ENCODE peak calls at places on chromosomes 7 and 10, in four cellular contexts. U is IMR-90, K is trophoblast cell, E is H1. D is an unnamed sample.

GRCh38 chr7:27182861-27183681 is 2.0 kb downstream of the HOXA11 start:
- DNase-seq in U (no peak), E (no peak), K (no peak), D (no peak)

GRCh38 chr7:1725199-1725701 is 55.2 kb downstream of the ELFN1 start:
- DNase-seq in E (no peak), U (no peak), K (no peak), D (no peak)

GRCh38 chr7:6536262-6536770 is 14.9 kb downstream of the GRID2IP start:
- DNase-seq in E (no peak), K (no peak), U (no peak), D (no peak)

GRCh38 chr10:132566892-132567291 is 29.3 kb downstream of the INPP5A start:
- DNase-seq in K (no peak), E (no peak), U (no peak), D (no peak)

GRCh38 chr7:2016021-2016631 is 216.6 kb downstream of the MAD1L1 start:
- DNase-seq in E (no peak), K (no peak), U (no peak), D (no peak)

GRCh38 chr7:117323877-117324699 is 1.2 kb upstream of the WNT2 start:
- DNase-seq in K (no peak), U (peak; percentile 70), E (no peak), D (peak; percentile 35)

GRCh38 chr7:81457858-81458522 is 311.9 kb downstream of the HGF start:
- DNase-seq in U (peak; percentile 56), E (no peak), K (no peak), D (no peak)

GRCh38 chr7:159093351-159093971 is 51.2 kb downstream of the VIPR2 start:
- DNase-seq in K (no peak), E (no peak), U (no peak), D (no peak)

GRCh38 chr7:39824801-39825200 is 125.3 kb upstream of the CDK13 start:
- DNase-seq in E (no peak), U (no peak), K (no peak), D (no peak)

DNA sequence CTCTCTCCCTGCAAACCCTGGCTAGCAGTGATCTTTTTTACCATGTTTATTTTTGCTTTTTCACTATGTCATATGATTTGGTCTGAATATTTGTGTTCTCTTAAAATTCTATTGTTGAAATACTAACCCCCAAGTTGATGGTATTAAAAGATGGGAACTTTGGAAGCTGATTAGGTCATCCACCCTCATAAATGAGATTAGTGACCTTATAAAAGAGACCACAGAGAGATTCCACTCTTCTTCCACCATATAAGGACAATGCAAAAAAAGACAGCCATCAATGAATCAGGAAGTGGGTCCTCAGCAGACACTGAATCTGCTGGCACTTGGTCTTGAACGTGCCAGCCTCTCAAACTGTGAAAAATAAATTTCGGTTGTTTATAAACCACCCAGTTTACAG is 112.8 kb upstream of the KCND2 start:
- DNase-seq in U (no peak), K (no peak), E (no peak), D (no peak)
- H3K4me3 ChIP-seq in U (no peak overlapping the region), K (no peak overlapping the region), E (no peak overlapping the region), D (no peak overlapping the region)

DNA sequence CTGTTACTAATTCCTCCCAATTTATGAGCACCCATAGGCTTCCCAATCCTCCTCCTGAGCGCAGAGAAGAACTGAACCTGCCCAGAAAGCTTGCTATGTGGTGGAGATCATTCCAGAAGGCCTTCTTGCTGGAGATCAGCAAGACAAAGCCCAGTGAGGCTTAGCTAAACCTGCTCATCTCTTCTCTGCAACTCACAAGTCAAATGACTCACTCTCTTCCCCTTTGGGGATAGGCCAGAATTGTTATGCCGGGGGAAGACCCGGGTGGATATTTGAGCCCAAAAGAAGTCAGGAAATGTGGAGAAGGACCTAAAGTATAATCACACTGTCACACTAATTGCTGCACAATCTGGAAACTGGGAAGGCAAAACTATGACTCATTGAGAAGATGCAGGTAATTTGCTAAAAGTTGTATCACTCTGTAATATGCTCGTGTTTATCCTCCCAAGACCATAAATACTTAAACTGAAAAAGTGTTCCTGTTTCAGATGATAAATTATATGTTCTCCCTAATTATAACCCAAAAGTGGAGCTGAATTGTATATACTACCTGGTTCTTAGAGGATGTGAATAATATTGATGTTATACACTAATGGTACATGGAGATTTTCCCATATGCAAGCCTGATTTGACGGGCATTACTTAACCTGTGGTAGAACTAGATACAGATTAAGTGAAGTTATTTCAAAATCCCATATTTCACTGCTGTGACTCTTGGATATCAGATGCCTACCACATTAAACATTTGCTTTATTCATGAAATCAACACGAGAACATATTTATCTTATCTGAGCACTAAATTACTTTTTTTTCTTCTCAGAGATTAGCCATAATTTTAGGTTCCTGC is 6.4 kb downstream of the NEBL start:
- DNase-seq in E (no peak), U (no peak), K (peak; percentile 28), D (no peak)
- H2BK5ac ChIP-seq in E (no peak overlapping the region), U (no peak overlapping the region), K (no peak overlapping the region), D (no peak overlapping the region)

DNA sequence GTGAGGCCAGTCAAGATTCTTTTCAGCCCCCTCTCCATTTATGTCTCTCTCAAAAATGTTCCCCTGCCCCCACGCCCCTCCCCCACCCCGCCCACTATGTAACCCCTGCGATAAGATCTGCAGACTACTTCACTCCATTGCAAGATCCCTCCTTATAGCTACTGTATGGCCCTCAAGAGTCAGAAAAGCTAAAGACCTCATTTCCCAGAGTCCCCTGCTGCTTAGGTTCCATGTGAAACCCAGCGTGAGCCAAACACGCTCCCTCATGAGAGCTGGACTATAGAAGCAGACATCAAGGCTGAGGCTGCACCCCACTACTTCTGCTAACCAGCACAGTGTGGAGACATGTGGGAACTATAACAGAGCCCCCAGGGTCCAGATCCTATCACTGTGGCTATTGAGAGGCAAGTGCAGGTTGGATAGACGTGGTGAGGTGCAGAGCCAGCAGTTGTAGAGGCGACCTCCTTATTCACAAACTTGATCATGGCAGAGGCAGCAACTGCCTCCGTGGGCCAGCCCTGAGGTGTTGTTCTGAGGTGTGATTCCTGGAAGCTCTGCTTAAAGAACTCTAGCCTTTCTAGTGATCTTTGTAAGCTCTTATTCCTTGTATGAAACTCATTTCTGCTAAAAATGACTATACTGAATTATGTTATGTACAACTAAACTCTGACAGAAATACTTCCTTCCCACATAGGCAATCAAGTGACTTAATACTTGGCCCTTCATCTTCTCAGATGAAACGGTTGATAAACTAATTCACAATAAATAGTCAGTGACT is 117.0 kb upstream of the ARID5B start:
- DNase-seq in E (no peak), U (no peak), K (no peak), D (no peak)
- H3K4ac ChIP-seq in E (no peak overlapping the region), U (peak overlapping the region; percentile 49), K (no peak overlapping the region), D (no peak overlapping the region)

DNA sequence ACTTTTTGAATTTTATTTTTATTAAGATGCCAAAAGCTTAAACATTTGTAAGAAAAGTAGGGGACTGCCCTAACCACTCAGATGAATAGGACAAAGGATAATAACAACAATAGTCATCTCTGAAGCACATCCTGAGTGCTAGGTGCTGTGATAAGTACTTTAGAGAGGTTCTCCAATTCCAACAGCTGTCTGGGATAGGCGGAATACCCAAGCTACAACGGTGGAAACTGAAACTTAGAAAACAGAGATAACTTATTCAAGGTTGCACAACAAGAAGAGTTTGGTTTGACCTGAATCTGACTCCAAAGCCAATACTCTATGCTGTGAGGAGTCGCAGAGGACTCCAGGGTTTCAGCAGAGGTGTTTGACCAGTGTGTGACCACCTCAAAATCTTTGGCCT is 2.0 kb downstream of the RTKN2 start:
- DNase-seq in K (no peak), E (no peak), U (no peak), D (no peak)
- H3K4me3 ChIP-seq in K (no peak overlapping the region), E (no peak overlapping the region), U (no peak overlapping the region), D (peak overlapping the region; percentile 94)

GRCh38 chr10:67033878-67034277 is 108.0 kb downstream of the LRRTM3 start:
- DNase-seq in K (no peak), E (no peak), U (no peak), D (no peak)

DNA sequence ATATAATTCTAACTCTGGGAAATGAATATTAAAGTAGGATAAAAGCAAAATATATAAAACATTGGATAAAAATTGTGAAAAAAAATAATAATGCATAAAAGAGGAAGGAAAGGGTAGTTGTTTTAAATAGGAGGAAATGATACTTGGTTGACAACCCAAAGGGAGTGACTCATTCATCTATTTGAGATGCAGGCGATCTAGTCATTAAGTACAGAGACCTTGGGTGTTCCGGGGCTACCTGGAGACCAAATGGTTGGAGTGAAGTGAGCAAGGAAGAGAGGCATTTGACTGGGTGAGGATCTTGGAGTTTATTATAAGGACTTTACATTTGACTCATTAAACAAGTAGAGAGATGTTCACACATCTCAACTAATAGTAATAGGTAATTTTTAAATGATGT is 111.0 kb downstream of the LRRTM3 start:
- DNase-seq in E (no peak), U (no peak), K (no peak), D (no peak)
- H2BK5ac ChIP-seq in E (no peak overlapping the region), U (no peak overlapping the region), K (no peak overlapping the region), D (no peak overlapping the region)

GRCh38 chr7:36795451-36796021 is 71.2 kb upstream of the AOAH start:
- DNase-seq in E (no peak), K (no peak), U (no peak), D (no peak)
- H3K4ac ChIP-seq in E (no peak overlapping the region), K (no peak overlapping the region), U (no peak overlapping the region), D (no peak overlapping the region)

DNA sequence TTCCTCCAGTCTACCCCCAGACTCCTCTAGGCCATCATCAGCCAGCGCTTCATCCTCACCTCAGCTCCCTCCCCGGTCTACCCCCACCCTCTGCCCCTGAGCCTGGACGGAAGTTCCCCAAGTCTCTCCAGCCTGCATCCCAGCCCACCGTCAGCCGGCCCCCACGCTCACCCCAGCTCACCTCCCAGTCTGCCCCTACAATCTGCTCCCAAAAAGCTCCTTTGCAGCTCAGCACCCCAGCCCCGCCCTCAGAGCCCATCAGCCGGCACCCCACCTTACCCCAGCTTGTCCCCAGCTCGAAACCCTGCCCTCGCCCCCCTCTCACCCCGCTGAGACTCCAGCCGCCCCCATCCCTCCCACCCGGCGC is 322 bp upstream of the RAMP3 start:
- DNase-seq in U (no peak), K (no peak), E (no peak), D (no peak)
- H3K4me3 ChIP-seq in U (no peak overlapping the region), K (no peak overlapping the region), E (peak overlapping the region; percentile 51), D (no peak overlapping the region)

GRCh38 chr7:25075459-25075858 is 49.6 kb downstream of the CYCS start:
- DNase-seq in E (no peak), U (peak; percentile 8), K (no peak), D (no peak)
- H2BK5ac ChIP-seq in E (no peak overlapping the region), U (no peak overlapping the region), K (no peak overlapping the region), D (no peak overlapping the region)